ENCODE peak calls at places on chromosomes 16 and 17, in six cellular contexts. One of them, this sample, is unnamed.

GRCh38 chr16:4525069-4525468 is 13.5 kb downstream of the CDIP1 start:
- DNase-seq in cardiac muscle cell: no peak
- DNase-seq in tibial nerve: no peak
- DNase-seq in heart left ventricle: no peak
- DNase-seq in breast epithelium: no peak
- DNase-seq in lower lobe of right lung: no peak
- DNase-seq in this sample: no peak

GRCh38 chr16:27721548-27722265 is 171.8 kb downstream of the KATNIP start:
- DNase-seq in cardiac muscle cell: peak; percentile 100
- DNase-seq in tibial nerve: peak; percentile 81
- DNase-seq in heart left ventricle: peak; percentile 77
- DNase-seq in breast epithelium: peak; percentile 42
- DNase-seq in lower lobe of right lung: no peak
- DNase-seq in this sample: no peak

GRCh38 chr16:64089697-64090096 is 1032.2 kb downstream of the CDH11 start:
- DNase-seq in cardiac muscle cell: peak; percentile 40
- DNase-seq in tibial nerve: peak; percentile 17
- DNase-seq in heart left ventricle: no peak
- DNase-seq in breast epithelium: no peak
- DNase-seq in lower lobe of right lung: no peak
- DNase-seq in this sample: no peak

GRCh38 chr16:53055603-53056527 is 1.1 kb downstream of the CHD9 start:
- DNase-seq in cardiac muscle cell: peak; percentile 96
- DNase-seq in tibial nerve: peak; percentile 59
- DNase-seq in heart left ventricle: peak; percentile 64
- DNase-seq in breast epithelium: peak; percentile 37
- DNase-seq in lower lobe of right lung: no peak
- DNase-seq in this sample: peak; percentile 79

GRCh38 chr17:49998836-49999511 is 4.0 kb upstream of the DLX3 start:
- DNase-seq in cardiac muscle cell: no peak
- DNase-seq in tibial nerve: no peak
- DNase-seq in heart left ventricle: no peak
- DNase-seq in breast epithelium: no peak
- DNase-seq in lower lobe of right lung: no peak
- DNase-seq in this sample: no peak

GRCh38 chr17:4588862-4589625 is 4.7 kb downstream of the SMTNL2 start:
- DNase-seq in cardiac muscle cell: no peak
- DNase-seq in tibial nerve: no peak
- DNase-seq in heart left ventricle: no peak
- DNase-seq in breast epithelium: no peak
- DNase-seq in lower lobe of right lung: no peak
- DNase-seq in this sample: no peak

GRCh38 chr16:68798398-68798797 is 44.9 kb upstream of the TANGO6 start:
- DNase-seq in cardiac muscle cell: no peak
- DNase-seq in tibial nerve: no peak
- DNase-seq in heart left ventricle: no peak
- DNase-seq in breast epithelium: peak; percentile 63
- DNase-seq in lower lobe of right lung: no peak
- DNase-seq in this sample: no peak

GRCh38 chr17:14014647-14015046 is 54.7 kb upstream of the COX10 start:
- DNase-seq in cardiac muscle cell: peak; percentile 12
- DNase-seq in tibial nerve: no peak
- DNase-seq in heart left ventricle: no peak
- DNase-seq in breast epithelium: no peak
- DNase-seq in lower lobe of right lung: no peak
- DNase-seq in this sample: no peak

GRCh38 chr17:52389632-52390031 is 231.1 kb upstream of the CA10 start:
- DNase-seq in cardiac muscle cell: no peak
- DNase-seq in tibial nerve: no peak
- DNase-seq in heart left ventricle: no peak
- DNase-seq in breast epithelium: no peak
- DNase-seq in lower lobe of right lung: no peak
- DNase-seq in this sample: no peak

GRCh38 chr17:78012428-78012827 is 53.9 kb downstream of the TNRC6C start:
- DNase-seq in cardiac muscle cell: no peak
- DNase-seq in tibial nerve: no peak
- DNase-seq in heart left ventricle: no peak
- DNase-seq in breast epithelium: no peak
- DNase-seq in lower lobe of right lung: no peak
- DNase-seq in this sample: no peak

GRCh38 chr17:29588561-29589411 is 662 bp downstream of the GIT1 start:
- DNase-seq in cardiac muscle cell: peak; percentile 35
- DNase-seq in tibial nerve: no peak
- DNase-seq in heart left ventricle: no peak
- DNase-seq in breast epithelium: no peak
- DNase-seq in lower lobe of right lung: peak; percentile 67
- DNase-seq in this sample: peak; percentile 28

GRCh38 chr16:86391987-86392386 is 118.3 kb upstream of the FOXF1 start:
- DNase-seq in cardiac muscle cell: peak; percentile 47
- DNase-seq in tibial nerve: no peak
- DNase-seq in heart left ventricle: no peak
- DNase-seq in breast epithelium: no peak
- DNase-seq in lower lobe of right lung: no peak
- DNase-seq in this sample: no peak

GRCh38 chr17:66715745-66716156 is 119.2 kb upstream of the CACNG5 start:
- DNase-seq in cardiac muscle cell: peak; percentile 71
- DNase-seq in tibial nerve: peak; percentile 27
- DNase-seq in heart left ventricle: no peak
- DNase-seq in breast epithelium: no peak
- DNase-seq in lower lobe of right lung: no peak
- DNase-seq in this sample: no peak

GRCh38 chr17:80313160-80313829 is 52.6 kb downstream of the RNF213 start:
- DNase-seq in cardiac muscle cell: no peak
- DNase-seq in tibial nerve: no peak
- DNase-seq in heart left ventricle: no peak
- DNase-seq in breast epithelium: no peak
- DNase-seq in lower lobe of right lung: no peak
- DNase-seq in this sample: no peak

GRCh38 chr16:85238233-85238647 is 126.0 kb upstream of the CIBAR2 start:
- DNase-seq in cardiac muscle cell: peak; percentile 97
- DNase-seq in tibial nerve: peak; percentile 86
- DNase-seq in heart left ventricle: no peak
- DNase-seq in breast epithelium: peak; percentile 68
- DNase-seq in lower lobe of right lung: peak; percentile 70
- DNase-seq in this sample: peak; percentile 69

GRCh38 chr16:11278681-11279628 is 2.2 kb downstream of the PRM1 start:
- DNase-seq in cardiac muscle cell: no peak
- DNase-seq in tibial nerve: no peak
- DNase-seq in heart left ventricle: no peak
- DNase-seq in breast epithelium: no peak
- DNase-seq in lower lobe of right lung: no peak
- DNase-seq in this sample: no peak
- H3K27ac ChIP-seq in cardiac muscle cell: no peak overlapping the region
- H3K27ac ChIP-seq in tibial nerve: no peak overlapping the region
- H3K27ac ChIP-seq in heart left ventricle: no peak overlapping the region
- H3K27ac ChIP-seq in breast epithelium: no peak overlapping the region
- H3K27ac ChIP-seq in lower lobe of right lung: no peak overlapping the region
- H3K27ac ChIP-seq in this sample: no peak overlapping the region

GRCh38 chr16:30924086-30924714 is 828 bp downstream of the FBXL19 start:
- DNase-seq in cardiac muscle cell: no peak
- DNase-seq in tibial nerve: no peak
- DNase-seq in heart left ventricle: no peak
- DNase-seq in breast epithelium: no peak
- DNase-seq in lower lobe of right lung: peak; percentile 57
- DNase-seq in this sample: no peak
- H3K4me3 ChIP-seq in cardiac muscle cell: peak overlapping the region; percentile 77
- H3K4me3 ChIP-seq in tibial nerve: peak overlapping the region; percentile 93
- H3K4me3 ChIP-seq in heart left ventricle: peak overlapping the region; percentile 70
- H3K4me3 ChIP-seq in breast epithelium: peak overlapping the region; percentile 65
- H3K4me3 ChIP-seq in lower lobe of right lung: peak overlapping the region; percentile 61
- H3K4me3 ChIP-seq in this sample: peak overlapping the region; percentile 57

GRCh38 chr17:8189041-8189710 is 804 bp downstream of the BORCS6 start:
- DNase-seq in cardiac muscle cell: no peak
- DNase-seq in tibial nerve: no peak
- DNase-seq in heart left ventricle: peak; percentile 73
- DNase-seq in breast epithelium: no peak
- DNase-seq in lower lobe of right lung: peak; percentile 59
- DNase-seq in this sample: no peak

GRCh38 chr17:8190506-8190905 is 526 bp upstream of the BORCS6 start:
- DNase-seq in cardiac muscle cell: no peak
- DNase-seq in tibial nerve: no peak
- DNase-seq in heart left ventricle: no peak
- DNase-seq in breast epithelium: no peak
- DNase-seq in lower lobe of right lung: no peak
- DNase-seq in this sample: no peak

GRCh38 chr17:8187517-8188407 is 2.2 kb downstream of the BORCS6 start:
- DNase-seq in cardiac muscle cell: peak; percentile 99
- DNase-seq in tibial nerve: peak; percentile 97
- DNase-seq in heart left ventricle: peak; percentile 91
- DNase-seq in breast epithelium: peak; percentile 90
- DNase-seq in lower lobe of right lung: peak; percentile 87
- DNase-seq in this sample: peak; percentile 99

GRCh38 chr17:8188408-8188839 is 1.6 kb downstream of the BORCS6 start:
- DNase-seq in cardiac muscle cell: no peak
- DNase-seq in tibial nerve: no peak
- DNase-seq in heart left ventricle: peak; percentile 63
- DNase-seq in breast epithelium: no peak
- DNase-seq in lower lobe of right lung: no peak
- DNase-seq in this sample: no peak

GRCh38 chr17:8189711-8190477 is at the start of gene BORCS6:
- DNase-seq in cardiac muscle cell: peak; percentile 99
- DNase-seq in tibial nerve: peak; percentile 96
- DNase-seq in heart left ventricle: peak; percentile 97
- DNase-seq in breast epithelium: peak; percentile 98
- DNase-seq in lower lobe of right lung: peak; percentile 99
- DNase-seq in this sample: peak; percentile 93
- H3K4me1 ChIP-seq in cardiac muscle cell: peaks cover 10% of the 10 kb centered on the region
- H3K4me1 ChIP-seq in tibial nerve: peaks cover 14% of the 10 kb centered on the region
- H3K4me1 ChIP-seq in heart left ventricle: peaks cover 43% of the 10 kb centered on the region
- H3K4me1 ChIP-seq in breast epithelium: peaks cover 10% of the 10 kb centered on the region
- H3K4me1 ChIP-seq in lower lobe of right lung: peaks cover 60% of the 10 kb centered on the region
- H3K4me1 ChIP-seq in this sample: peaks cover 30% of the 10 kb centered on the region

DNA sequence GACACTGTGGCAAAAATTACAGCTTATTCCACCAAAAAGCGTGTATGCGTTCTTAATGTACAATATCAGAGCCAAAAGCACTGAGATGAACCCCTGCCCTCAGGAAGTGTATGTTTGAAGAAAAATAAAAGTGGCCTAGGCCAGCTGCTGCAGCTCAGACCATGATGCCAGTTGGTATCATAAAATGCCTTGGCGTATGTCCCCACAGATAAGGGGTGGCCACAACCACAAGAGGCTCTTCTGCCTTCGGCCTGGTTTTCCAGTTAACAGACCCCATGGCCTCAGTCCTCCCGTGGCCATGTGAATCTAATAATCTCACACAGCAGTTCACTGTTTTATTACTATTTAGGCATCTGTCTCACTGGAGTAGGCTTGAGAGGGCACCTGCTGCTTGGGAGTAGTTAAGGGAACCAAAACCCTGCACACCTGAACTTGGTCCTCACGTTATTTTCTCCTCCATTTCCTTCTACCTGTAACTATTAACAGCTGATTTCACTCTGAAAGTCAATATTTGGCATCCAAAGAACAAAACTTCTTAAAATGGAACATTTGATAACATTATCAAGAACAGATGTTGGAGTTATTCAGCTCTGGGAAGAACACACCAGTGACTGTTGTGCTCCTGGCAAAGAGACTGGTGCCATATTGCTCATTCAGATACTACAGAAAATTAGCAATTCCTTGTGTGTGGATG is 34.8 kb upstream of the ERN1 start:
- DNase-seq in cardiac muscle cell: no peak
- DNase-seq in tibial nerve: no peak
- DNase-seq in heart left ventricle: no peak
- DNase-seq in breast epithelium: no peak
- DNase-seq in lower lobe of right lung: no peak
- DNase-seq in this sample: no peak
- H3K27ac ChIP-seq in cardiac muscle cell: no peak overlapping the region
- H3K27ac ChIP-seq in tibial nerve: no peak overlapping the region
- H3K27ac ChIP-seq in heart left ventricle: no peak overlapping the region
- H3K27ac ChIP-seq in breast epithelium: no peak overlapping the region
- H3K27ac ChIP-seq in lower lobe of right lung: no peak overlapping the region
- H3K27ac ChIP-seq in this sample: no peak overlapping the region

DNA sequence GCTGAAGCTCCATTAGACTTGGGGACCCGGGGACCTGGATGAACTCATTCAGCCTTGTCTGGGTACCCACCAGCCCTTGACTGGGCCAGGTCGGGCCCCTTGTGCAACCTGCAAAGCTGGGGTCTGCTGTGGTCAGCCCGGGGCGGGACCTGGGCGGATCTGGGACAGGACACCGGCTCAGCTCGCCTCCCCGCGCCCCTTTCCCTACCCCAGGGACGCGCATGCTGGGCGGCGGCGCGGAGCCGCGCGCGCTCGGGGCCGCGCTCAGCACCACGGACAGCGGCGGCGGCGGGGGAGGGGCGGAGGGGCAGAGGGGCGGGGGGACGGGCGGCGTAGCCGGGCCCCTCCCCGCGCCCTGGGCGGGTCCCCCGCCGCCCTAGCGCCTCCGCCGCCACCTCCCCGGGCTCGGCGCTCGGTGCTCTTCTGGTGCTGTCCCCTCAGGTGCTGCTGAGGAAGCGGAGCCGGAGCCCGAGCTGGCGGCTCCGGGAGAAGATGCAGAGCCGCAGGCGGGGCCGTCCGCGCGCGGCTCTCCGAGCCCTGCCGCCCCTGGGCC is 7.4 kb downstream of the ACD start:
- DNase-seq in cardiac muscle cell: peak; percentile 8
- DNase-seq in tibial nerve: no peak
- DNase-seq in heart left ventricle: no peak
- DNase-seq in breast epithelium: no peak
- DNase-seq in lower lobe of right lung: no peak
- DNase-seq in this sample: peak; percentile 54
- H3K4me3 ChIP-seq in cardiac muscle cell: peak overlapping the region; percentile 29
- H3K4me3 ChIP-seq in tibial nerve: peak overlapping the region; percentile 46
- H3K4me3 ChIP-seq in heart left ventricle: peak overlapping the region; percentile 45
- H3K4me3 ChIP-seq in breast epithelium: peak overlapping the region; percentile 12
- H3K4me3 ChIP-seq in lower lobe of right lung: peak overlapping the region; percentile 39
- H3K4me3 ChIP-seq in this sample: peak overlapping the region; percentile 74

DNA sequence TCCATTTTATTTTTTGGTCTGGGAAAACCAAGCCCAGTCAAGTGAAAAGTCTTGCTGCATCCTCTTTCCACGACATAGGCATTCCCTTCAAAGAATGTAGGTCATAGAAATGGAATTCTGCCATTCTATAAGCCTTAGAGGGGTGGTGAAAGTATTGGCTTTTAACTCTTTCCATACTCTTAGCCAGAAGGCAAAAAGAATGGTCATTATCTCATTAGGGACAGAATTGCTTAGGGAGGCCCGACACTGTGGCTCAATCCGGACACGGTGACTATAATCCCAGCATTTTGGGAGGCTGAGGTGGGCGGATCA is 7.9 kb upstream of the MSL1 start:
- DNase-seq in cardiac muscle cell: peak; percentile 38
- DNase-seq in tibial nerve: no peak
- DNase-seq in heart left ventricle: no peak
- DNase-seq in breast epithelium: no peak
- DNase-seq in lower lobe of right lung: no peak
- DNase-seq in this sample: no peak
- H3K4me1 ChIP-seq in cardiac muscle cell: peaks cover 41% of the 10 kb centered on the region
- H3K4me1 ChIP-seq in tibial nerve: peaks cover 46% of the 10 kb centered on the region
- H3K4me1 ChIP-seq in heart left ventricle: peaks cover 51% of the 10 kb centered on the region
- H3K4me1 ChIP-seq in breast epithelium: peaks cover 45% of the 10 kb centered on the region
- H3K4me1 ChIP-seq in lower lobe of right lung: peaks cover 51% of the 10 kb centered on the region
- H3K4me1 ChIP-seq in this sample: peaks cover 33% of the 10 kb centered on the region